ENCODE peak calls at places on chromosomes 12 and 14, in eight cellular contexts. E, S, K, I, T, L, Z and Y are unnamed samples.

GRCh38 chr14:73741386-73741875 is 27.2 kb upstream of the PNMA1 start:
- DNase-seq in E (peak; percentile 92), S (no peak), K (no peak), I (no peak), T (peak; percentile 71), L (no peak), Z (peak; percentile 54), Y (peak; percentile 44)

GRCh38 chr12:85244561-85244960 is 35.5 kb upstream of the ALX1 start:
- DNase-seq in E (no peak), S (no peak), K (no peak), I (no peak), T (no peak), L (no peak), Z (no peak), Y (no peak)

GRCh38 chr12:88571543-88571942 is 8.7 kb downstream of the KITLG start:
- DNase-seq in E (no peak), S (no peak), K (no peak), I (no peak), T (no peak), L (no peak), Z (no peak), Y (no peak)

GRCh38 chr14:91116913-91117588 is 3.2 kb downstream of the DGLUCY start:
- DNase-seq in E (no peak), S (no peak), K (no peak), I (no peak), T (no peak), L (no peak), Z (no peak), Y (no peak)

GRCh38 chr14:92154283-92154942 is 32.6 kb downstream of the CPSF2 start:
- DNase-seq in E (no peak), S (no peak), K (no peak), I (no peak), T (no peak), L (peak; percentile 10), Z (no peak), Y (no peak)

GRCh38 chr12:55681142-55682077 is 26.3 kb downstream of the ITGA7 start:
- DNase-seq in E (peak; percentile 86), S (no peak), K (no peak), I (no peak), T (peak; percentile 97), L (no peak), Z (no peak), Y (no peak)

GRCh38 chr14:100676089-100676685 is 50.5 kb upstream of the DLK1 start:
- DNase-seq in E (no peak), S (no peak), K (no peak), I (no peak), T (no peak), L (no peak), Z (no peak), Y (no peak)

GRCh38 chr12:111976860-111977259 is 36.1 kb downstream of the TMEM116 start:
- DNase-seq in E (no peak), S (no peak), K (no peak), I (no peak), T (no peak), L (no peak), Z (no peak), Y (no peak)

GRCh38 chr12:57940052-57940914 is 1.1 kb upstream of the ATP23 start:
- DNase-seq in E (no peak), S (no peak), K (no peak), I (no peak), T (no peak), L (no peak), Z (no peak), Y (no peak)